ENCODE peak calls at places on chromosomes 11 and 22, in five cellular contexts. H, D, J, Y and X are unnamed samples.

GRCh38 chr11:3156282-3156660 is 8.8 kb downstream of the OSBPL5 start:
- DNase-seq in H (no peak), D (no peak), Y (no peak), J (no peak), X (no peak)

GRCh38 chr11:119592642-119593041 is 136.4 kb downstream of the NECTIN1 start:
- DNase-seq in Y (no peak), J (no peak), D (no peak), H (no peak), X (no peak)

GRCh38 chr11:102630598-102631448 is 5.7 kb upstream of the MMP20 start:
- DNase-seq in D (no peak), H (no peak), Y (no peak), J (no peak), X (no peak)

GRCh38 chr11:133714471-133715375 is 130.6 kb downstream of the SPATA19 start:
- DNase-seq in Y (no peak), J (no peak), D (no peak), H (no peak), X (no peak)

GRCh38 chr11:19734171-19734570 is 21.5 kb downstream of the NAV2 start:
- DNase-seq in J (no peak), H (no peak), Y (no peak), D (no peak), X (no peak)

GRCh38 chr11:7546324-7546791 is 32.6 kb downstream of the PPFIBP2 start:
- DNase-seq in H (no peak), Y (no peak), J (no peak), D (no peak), X (no peak)

GRCh38 chr11:4808476-4808875 is 4.3 kb upstream of the OR52R1 start:
- DNase-seq in H (no peak), D (no peak), Y (no peak), J (no peak), X (no peak)

GRCh38 chr11:1341928-1342524 is 32.6 kb upstream of the TOLLIP start:
- DNase-seq in Y (peak), D (no peak), J (no peak), H (no peak), X (no peak)

GRCh38 chr11:94794287-94795168 is 26.4 kb downstream of the AMOTL1 start:
- DNase-seq in D (peak), H (no peak), J (no peak), Y (peak), X (peak)

GRCh38 chr11:85951428-85952107 is 96.4 kb downstream of the CCDC83 start:
- DNase-seq in J (no peak), Y (no peak), D (no peak), H (no peak), X (no peak)
- TF ChIP-seq POLR2A in J (peak), Y (no peak), D (no peak), H (no peak), X (no peak)

GRCh38 chr11:65539401-65540289 is 14.8 kb downstream of the SCYL1 start:
- DNase-seq in H (no peak), J (peak), Y (peak), D (no peak), X (no peak)
- TF ChIP-seq POLR2A in H (no peak), J (no peak), Y (no peak), D (no peak), X (no peak)

DNA sequence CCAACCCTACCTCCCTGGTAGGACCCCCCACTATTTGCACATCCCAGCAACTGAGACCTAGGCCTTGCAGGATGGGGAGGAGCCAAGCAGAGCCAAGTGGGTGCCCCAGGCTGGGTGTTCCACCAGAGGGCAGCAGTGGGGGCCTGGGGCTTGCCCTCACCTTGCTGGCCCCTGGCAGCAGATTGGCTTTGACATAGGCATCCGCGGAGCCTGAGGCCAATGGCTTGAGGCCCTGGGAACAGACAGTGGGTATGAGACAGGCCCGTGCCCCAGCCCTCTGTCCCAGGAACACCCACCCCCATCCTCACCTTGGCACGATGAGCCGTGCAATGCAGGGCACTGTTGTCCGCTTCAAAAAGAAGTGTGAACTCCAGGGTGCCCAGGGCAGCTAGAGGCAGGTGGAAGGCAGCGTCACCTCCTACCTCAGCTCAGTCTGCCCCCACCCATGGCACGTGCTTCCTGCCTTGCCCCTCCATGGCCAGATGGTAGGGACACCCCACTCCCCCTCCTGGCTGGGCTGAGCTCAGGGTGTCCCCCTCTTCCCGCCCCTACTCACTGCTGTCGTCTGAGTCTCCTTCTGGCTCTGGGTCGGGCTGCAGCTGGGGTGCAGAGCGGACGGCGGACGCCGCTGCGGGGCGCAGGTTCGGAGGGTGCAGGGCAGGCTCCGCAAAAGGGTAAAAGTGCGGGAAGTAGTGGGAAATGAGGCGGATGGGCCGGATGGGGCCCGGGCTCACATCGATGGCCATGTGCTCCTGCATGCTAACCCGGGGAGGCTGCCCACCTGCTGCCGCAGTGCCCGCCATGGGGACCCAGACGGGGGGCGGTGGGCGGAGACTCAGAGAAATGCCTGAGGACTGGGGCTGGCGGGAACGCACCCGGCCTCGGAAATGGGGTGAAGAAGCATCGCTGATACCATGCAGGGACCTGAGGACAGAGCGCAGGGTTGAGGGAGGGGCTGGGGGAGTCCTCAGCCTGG is 9.0 kb downstream of the NDUFV1 start:
- DNase-seq in D (peak), J (peak), Y (peak), H (no peak), X (peak)
- TF ChIP-seq POLR2A in D (no peak), J (no peak), Y (no peak), H (no peak), X (no peak)

GRCh38 chr11:62805044-62805892 is at the start of gene NXF1:
- DNase-seq in H (peak), Y (peak), J (peak), D (peak), X (peak)
- TF ChIP-seq POLR2A in H (peak), Y (peak), J (peak), D (peak), X (peak)

GRCh38 chr22:39520054-39520873 is at the start of gene ATF4:
- DNase-seq in J (peak), H (peak), Y (peak), D (peak), X (peak)

GRCh38 chr22:39520874-39521857 is 804 bp downstream of the ATF4 start:
- DNase-seq in H (peak), J (peak), D (peak), Y (peak), X (no peak)

GRCh38 chr22:39518124-39518786 is 2.1 kb upstream of the ATF4 start:
- DNase-seq in Y (no peak), J (no peak), H (no peak), D (no peak), X (no peak)

GRCh38 chr22:39518996-39519680 is 1.2 kb upstream of the ATF4 start:
- DNase-seq in D (no peak), Y (no peak), J (no peak), H (no peak), X (no peak)

DNA sequence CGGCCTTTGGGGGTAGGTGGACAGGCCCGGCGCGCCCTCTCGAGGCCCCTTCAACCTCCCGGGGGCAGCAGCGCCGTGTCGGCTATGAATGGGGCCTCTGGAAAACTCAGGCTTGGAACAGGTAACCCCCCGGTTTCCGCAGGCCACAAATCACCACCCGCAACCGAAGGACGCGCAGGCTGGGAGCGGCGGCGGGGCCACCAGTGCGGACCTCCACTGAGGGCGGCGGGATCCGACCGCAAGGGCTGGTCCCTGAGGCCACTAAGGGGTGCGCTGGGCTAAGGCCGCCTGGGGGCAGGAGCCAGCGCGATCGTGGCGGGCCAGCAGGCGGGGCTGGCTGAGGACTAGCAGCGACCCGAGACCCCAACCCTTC is 695 bp upstream of the ATF4 start:
- DNase-seq in D (peak), H (peak), Y (peak), J (no peak), X (no peak)
- TF ChIP-seq POLR2A in D (peak), H (peak), Y (no peak), J (no peak), X (peak)